ENCODE peak calls at places on chromosomes 7 and 10, in ten cellular contexts. G is choroid plexus epithelial cell; K is stimulated activated CD4-positive, alpha-beta T cell treated with anti-CD3 and anti-CD28 coated beads, TNF-alpha, amount 100 ng/mL, for 1 hour; C is stimulated activated CD8-positive, alpha-beta memory T cell treated with anti-CD3 and anti-CD28 coated beads, Interleukin-15, amount 100 ng/mL, for 4 hours; A is ELF-1; Z is T-helper 2 cell; S is GM04503; P is activated CD4-positive, alpha-beta T cell treated with anti-CD3 and anti-CD28 coated beads for 36 hours; O is HL-60; J is GM04504. H is an unnamed sample.

GRCh38 chr10:88879754-88880286 is at the start of gene STAMBPL1:
- DNase-seq in A (no peak), O (peak; percentile 47), C (peak; percentile 54), J (no peak), Z (peak; percentile 42), P (peak; percentile 88), K (peak; percentile 44), S (no peak), G (no peak), H (peak; percentile 12)

GRCh38 chr7:147432068-147432467 is 1158.5 kb upstream of the C7orf33 start:
- DNase-seq in K (no peak), C (no peak), P (no peak), O (no peak), J (no peak), A (peak; percentile 29), S (no peak), G (peak; percentile 23), Z (no peak), H (peak; percentile 32)

GRCh38 chr7:98531717-98532116 is 85.4 kb upstream of the NPTX2 start:
- DNase-seq in G (no peak), J (no peak), P (no peak), Z (no peak), K (no peak), O (no peak), S (no peak), C (no peak), A (no peak), H (no peak)

GRCh38 chr10:667096-667495 is 22.4 kb downstream of the DIP2C start:
- DNase-seq in O (no peak), A (no peak), Z (no peak), C (no peak), P (no peak), J (no peak), S (no peak), K (no peak), G (no peak), H (no peak)

GRCh38 chr7:47600199-47601118 is 18.5 kb upstream of the TNS3 start:
- DNase-seq in K (no peak), S (peak; percentile 58), P (no peak), J (peak; percentile 69), O (no peak), Z (no peak), G (peak; percentile 83), C (no peak), A (no peak), H (peak; percentile 82)

GRCh38 chr10:18204050-18204449 is 63.8 kb downstream of the CACNB2 start:
- DNase-seq in A (no peak), P (no peak), J (no peak), C (no peak), G (no peak), K (no peak), O (no peak), S (no peak), Z (no peak), H (no peak)

GRCh38 chr7:3264693-3265339 is 36.2 kb upstream of the SDK1 start:
- DNase-seq in Z (no peak), G (no peak), C (no peak), K (no peak), O (no peak), A (no peak), J (no peak), P (no peak), S (no peak), H (no peak)

GRCh38 chr10:43943825-43944360 is 295.2 kb upstream of the ZNF32 start:
- DNase-seq in C (no peak), J (no peak), P (no peak), K (no peak), G (no peak), Z (no peak), A (no peak), S (no peak), O (no peak), H (no peak)

GRCh38 chr7:7414776-7415603 is 120.7 kb downstream of the COL28A1 start:
- DNase-seq in C (no peak), Z (no peak), J (no peak), O (no peak), A (no peak), K (no peak), G (no peak), S (no peak), P (no peak), H (no peak)

GRCh38 chr10:84264611-84265141 is 19.8 kb downstream of the RGR start:
- DNase-seq in P (peak; percentile 86), Z (peak; percentile 32), S (no peak), K (peak; percentile 53), G (peak; percentile 80), A (peak; percentile 78), O (peak; percentile 1), J (peak; percentile 16), C (peak; percentile 41), H (peak; percentile 58)

GRCh38 chr10:47189802-47190201 is 110.2 kb upstream of the GDF10 start:
- DNase-seq in A (no peak), Z (no peak), S (no peak), O (no peak), P (no peak), G (no peak), C (no peak), K (no peak), J (no peak), H (no peak)